ENCODE peak calls at places on chromosomes 2 and 18, in five cellular contexts. F is hepatocyte, C is left ventricle myocardium inferior, U is dorsolateral prefrontal cortex, O is endothelial cell of umbilical vein. Q is an unnamed sample.

GRCh38 chr2:142980246-142981068 is 103.0 kb downstream of the KYNU start:
- DNase-seq in F (peak), C (no peak), U (no peak), O (peak), Q (no peak)

GRCh38 chr2:126849054-126849453 is 49.6 kb upstream of the TEX51 start:
- DNase-seq in F (no peak), C (no peak), U (no peak), O (no peak), Q (no peak)

GRCh38 chr2:58638256-58638795 is 397.2 kb upstream of the FANCL start:
- DNase-seq in F (no peak), C (no peak), U (no peak), O (peak), Q (no peak)

GRCh38 chr2:33616873-33617272 is 17.8 kb upstream of the FAM98A start:
- DNase-seq in F (no peak), C (no peak), U (no peak), O (no peak), Q (no peak)

GRCh38 chr2:142423603-142424002 is 292.8 kb upstream of the LRP1B start:
- DNase-seq in F (no peak), C (no peak), U (no peak), O (no peak), Q (no peak)

GRCh38 chr2:96687711-96688640 is 45.4 kb downstream of the FER1L5 start:
- DNase-seq in F (no peak), C (no peak), U (no peak), O (no peak), Q (no peak)

GRCh38 chr2:172128484-172128883 is 25.8 kb upstream of the DLX2 start:
- DNase-seq in F (no peak), C (no peak), U (no peak), O (no peak), Q (no peak)

GRCh38 chr2:99550368-99550767 is 60.6 kb upstream of the REV1 start:
- DNase-seq in F (no peak), C (no peak), U (no peak), O (no peak), Q (no peak)

GRCh38 chr2:237515621-237516275 is 28.7 kb downstream of the MLPH start:
- DNase-seq in F (no peak), C (no peak), U (no peak), O (no peak), Q (no peak)

GRCh38 chr18:3603460-3604259 is 153.7 kb downstream of the TGIF1 start:
- DNase-seq in F (peak), C (no peak), U (no peak), O (peak), Q (no peak)

GRCh38 chr2:26017464-26018183 is 16.3 kb upstream of the RAB10 start:
- DNase-seq in F (no peak), C (no peak), U (no peak), O (no peak), Q (no peak)

GRCh38 chr18:70666936-70667335 is 378.1 kb downstream of the SOCS6 start:
- DNase-seq in F (no peak), C (no peak), U (no peak), O (no peak), Q (no peak)

GRCh38 chr2:202377308-202377736 is 1.2 kb downstream of the BMPR2 start:
- DNase-seq in F (peak), C (peak), U (peak), O (peak), Q (peak)

GRCh38 chr2:226913641-226914040 is 77.8 kb downstream of the RHBDD1 start:
- DNase-seq in F (no peak), C (no peak), U (no peak), O (no peak), Q (no peak)

GRCh38 chr2:75574106-75574505 is 13.4 kb upstream of the EVA1A start:
- DNase-seq in F (no peak), C (no peak), U (no peak), O (no peak), Q (no peak)

GRCh38 chr2:105344704-105345345 is 7.5 kb downstream of the C2orf49 start:
- DNase-seq in F (peak), C (no peak), U (no peak), O (peak), Q (no peak)

GRCh38 chr2:231672617-231673347 is 35.5 kb upstream of the PTMA start:
- DNase-seq in F (peak), C (no peak), U (no peak), O (no peak), Q (peak)

GRCh38 chr2:19020144-19021099 is 338.0 kb downstream of the OSR1 start:
- DNase-seq in F (peak), C (no peak), U (no peak), O (no peak), Q (no peak)

GRCh38 chr2:128442053-128442751 is 123.5 kb upstream of the HS6ST1 start:
- DNase-seq in F (peak), C (peak), U (no peak), O (no peak), Q (no peak)

GRCh38 chr2:32947484-32948143 is 861 bp downstream of the LTBP1 start:
- DNase-seq in F (peak), C (peak), U (no peak), O (peak), Q (peak)

GRCh38 chr2:119860924-119861323 is 101.2 kb downstream of the PTPN4 start:
- DNase-seq in F (no peak), C (no peak), U (no peak), O (no peak), Q (no peak)

GRCh38 chr2:195647302-195647701 is 9.7 kb upstream of the SLC39A10 start:
- DNase-seq in F (no peak), C (no peak), U (no peak), O (no peak), Q (no peak)

GRCh38 chr2:172052000-172052983 is 33.0 kb upstream of the DLX1 start:
- DNase-seq in F (no peak), C (no peak), U (no peak), O (peak), Q (no peak)

GRCh38 chr2:145845207-145845894 is 1325.4 kb upstream of the ZEB2 start:
- DNase-seq in F (no peak), C (no peak), U (no peak), O (no peak), Q (no peak)

GRCh38 chr18:23503967-23504352 is 649 bp downstream of the RMC1 start:
- DNase-seq in F (no peak), C (no peak), U (no peak), O (no peak), Q (no peak)

GRCh38 chr2:106223347-106223746 is 29.2 kb upstream of the UXS1 start:
- DNase-seq in F (no peak), C (no peak), U (no peak), O (no peak), Q (no peak)

GRCh38 chr18:79544386-79544963 is 135.1 kb upstream of the CTDP1 start:
- DNase-seq in F (no peak), C (no peak), U (no peak), O (no peak), Q (no peak)

GRCh38 chr18:79677221-79677620 is 2.4 kb upstream of the CTDP1 start:
- DNase-seq in F (no peak), C (no peak), U (no peak), O (no peak), Q (no peak)

GRCh38 chr2:239402666-239403065 is 1.8 kb upstream of the HDAC4 start:
- DNase-seq in F (no peak), C (no peak), U (no peak), O (no peak), Q (no peak)

GRCh38 chr2:231181848-231182247 is 16.6 kb upstream of the ARMC9 start:
- DNase-seq in F (no peak), C (peak), U (no peak), O (peak), Q (peak)

GRCh38 chr18:74040459-74041332 is 106.9 kb downstream of the FBXO15 start:
- DNase-seq in F (peak), C (no peak), U (no peak), O (no peak), Q (no peak)

GRCh38 chr2:225932741-225933413 is 533.4 kb downstream of the NYAP2 start:
- DNase-seq in F (no peak), C (no peak), U (no peak), O (no peak), Q (no peak)

DNA sequence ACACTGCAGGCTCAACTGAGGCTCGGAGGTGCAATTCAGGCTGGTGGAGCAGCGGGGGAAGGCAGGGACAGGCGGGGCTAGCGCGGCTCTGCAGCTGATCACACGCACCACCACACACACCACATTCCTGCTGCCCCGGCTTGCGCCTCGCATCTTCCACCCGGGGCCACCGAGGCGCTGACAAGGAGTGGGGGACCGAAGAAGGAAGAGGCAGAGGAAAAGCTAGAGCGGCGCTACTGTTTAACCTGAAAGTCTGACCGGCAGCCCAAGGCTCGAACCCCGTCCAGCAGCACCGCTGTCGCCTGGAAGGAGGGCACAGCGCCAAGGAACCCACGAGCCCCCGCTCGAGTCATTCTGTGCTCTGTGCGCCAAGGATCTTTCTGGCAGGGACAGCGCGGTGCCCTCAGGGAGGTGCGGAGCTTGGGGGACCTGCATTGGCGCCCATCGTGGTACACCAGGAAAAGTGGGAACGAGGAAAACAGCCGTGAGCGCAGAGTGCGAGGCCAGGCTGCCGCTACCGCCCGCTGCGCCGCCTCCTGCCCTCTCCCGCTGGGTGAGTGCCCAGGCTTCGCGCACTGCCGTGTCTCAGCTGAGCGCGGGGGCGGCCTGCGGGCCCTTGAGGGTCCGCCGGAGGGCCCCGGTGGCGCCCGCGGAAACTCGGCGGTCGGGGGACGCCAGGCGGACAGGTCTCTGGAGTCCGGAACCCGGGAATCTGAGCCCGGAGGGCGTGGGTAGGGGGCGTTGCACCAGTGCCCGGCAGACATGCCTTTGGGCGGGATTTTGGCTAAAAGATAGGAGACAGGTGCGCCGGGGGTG is 865 bp upstream of the KCNJ3 start:
- DNase-seq in F (peak), C (no peak), U (peak), O (no peak), Q (peak)
- H3K4me3 ChIP-seq in F (peak), C (peak), U (peak), O (no peak), Q (peak)

DNA sequence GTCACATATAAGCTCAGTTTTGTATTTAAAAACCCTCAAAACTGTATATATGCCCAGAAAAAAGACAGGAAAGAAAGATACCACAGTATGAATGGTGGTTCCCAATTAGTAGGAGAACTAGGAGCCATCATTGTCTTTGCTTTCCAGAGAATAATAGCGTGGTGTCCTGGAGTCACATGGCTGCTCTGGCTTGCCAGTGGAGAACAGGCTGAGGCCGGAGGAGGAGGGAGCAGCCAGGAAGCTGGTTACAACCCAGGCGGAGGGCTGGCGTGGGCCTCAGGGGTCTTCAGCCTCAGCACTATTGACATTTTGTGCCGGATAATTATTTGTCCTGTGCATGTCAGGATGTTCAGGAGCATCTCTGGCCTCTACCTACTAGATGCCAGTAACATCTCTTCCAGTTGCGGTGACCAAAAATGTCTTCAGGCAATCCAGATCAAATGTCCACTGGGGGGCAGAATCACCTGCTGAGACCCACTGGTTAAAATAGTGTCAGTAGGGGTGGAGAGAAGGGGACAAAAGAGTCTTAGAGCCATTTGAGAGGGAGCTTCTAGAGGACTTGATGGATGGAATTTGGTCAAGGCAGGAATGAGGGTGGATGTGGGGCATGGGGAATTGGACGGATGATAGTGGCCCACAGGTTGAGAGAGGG is 144.8 kb downstream of the AGAP1 start:
- DNase-seq in F (no peak), C (no peak), U (no peak), O (no peak), Q (no peak)
- TF ChIP-seq CTCF in F (peak), C (no peak), U (peak), O (no peak), Q (no peak)

DNA sequence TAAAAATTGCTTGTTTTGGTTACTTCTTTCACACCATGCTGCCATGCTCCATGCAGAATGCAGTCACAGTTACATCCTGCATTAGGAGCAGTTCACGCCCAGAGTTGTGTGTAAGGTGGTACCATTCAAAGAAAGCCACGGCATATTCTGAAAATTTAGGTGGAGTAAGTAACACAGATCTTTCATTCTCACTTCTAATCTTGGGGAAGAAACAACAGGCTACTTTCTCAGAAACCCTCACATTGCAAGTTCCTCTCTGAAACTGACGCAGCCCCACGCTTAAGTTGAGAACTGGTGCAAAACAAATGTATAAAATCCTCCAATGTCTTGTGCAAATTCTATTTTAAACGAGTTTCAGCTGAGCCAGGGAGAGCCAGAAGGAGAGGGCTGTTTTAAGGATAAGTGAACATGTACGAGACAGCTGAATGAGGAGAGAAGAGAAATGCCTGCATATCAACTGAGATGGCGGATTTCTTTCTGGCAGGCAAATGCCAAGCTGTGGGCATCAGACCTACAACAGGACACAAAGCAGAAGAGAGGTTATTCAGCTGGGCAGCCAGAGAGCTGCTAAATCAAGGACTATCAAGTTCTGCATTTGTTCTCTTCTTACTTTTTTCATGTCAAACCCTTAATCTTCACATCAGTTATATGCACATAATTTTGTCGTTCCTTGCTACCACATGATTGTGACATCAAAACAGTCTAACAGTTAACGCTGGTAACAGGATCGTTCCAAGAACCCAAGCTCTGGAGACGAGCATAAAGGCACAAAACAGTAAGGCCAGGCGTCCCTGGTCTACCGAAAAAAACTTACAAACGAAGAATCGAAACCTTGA is 6.4 kb downstream of the ARL4C start:
- DNase-seq in F (no peak), C (no peak), U (no peak), O (no peak), Q (no peak)
- H3K27ac ChIP-seq in F (no peak), C (no peak), U (no peak), O (no peak), Q (no peak)

DNA sequence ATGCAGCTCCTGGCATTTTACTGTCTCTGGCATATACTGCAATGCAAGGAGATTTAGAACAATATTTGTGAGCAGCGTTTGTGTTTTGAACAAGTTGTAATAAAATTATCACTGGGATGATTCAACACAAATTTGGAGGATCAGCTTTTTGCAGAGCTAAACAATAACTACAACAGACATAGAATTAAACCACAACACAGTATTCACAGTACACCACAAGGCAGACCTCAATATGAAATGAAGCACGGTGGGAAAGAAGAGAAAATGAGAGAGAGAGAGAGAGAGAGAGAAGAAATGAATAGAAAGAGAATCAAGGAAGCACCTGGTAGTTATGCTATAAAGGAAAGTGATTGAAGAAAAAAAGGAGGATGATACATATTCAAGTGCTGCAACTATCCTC is 39.4 kb downstream of the HOXD1 start:
- DNase-seq in F (no peak), C (no peak), U (no peak), O (no peak), Q (no peak)
- H3K4me3 ChIP-seq in F (no peak), C (no peak), U (no peak), O (no peak), Q (no peak)

DNA sequence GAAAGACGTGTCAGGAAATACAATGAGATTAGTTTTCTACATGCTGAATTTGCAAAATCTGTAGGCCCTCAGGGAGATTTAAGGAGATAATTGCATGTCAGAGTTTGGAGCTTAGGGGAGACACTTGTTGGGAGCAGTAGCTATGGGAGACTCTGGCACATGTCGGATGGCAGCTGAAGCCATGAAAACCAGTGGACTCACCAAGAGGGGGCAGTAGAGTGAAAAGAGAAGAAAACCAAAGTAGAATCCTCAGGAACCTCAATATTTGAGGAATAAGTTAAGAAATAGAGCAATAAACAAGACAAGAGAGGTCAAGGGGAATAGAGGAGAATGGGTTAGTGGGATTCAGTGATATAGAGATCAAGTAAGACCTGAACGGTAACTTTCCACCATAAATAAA is 24.8 kb downstream of the RUFY4 start:
- DNase-seq in F (no peak), C (no peak), U (no peak), O (no peak), Q (no peak)
- TF ChIP-seq CTCF in F (no peak), C (no peak), U (no peak), O (no peak), Q (no peak)

GRCh38 chr18:26551217-26551708 is 2.9 kb upstream of the KCTD1 start:
- DNase-seq in F (no peak), C (no peak), U (no peak), O (no peak), Q (no peak)
- H3K27ac ChIP-seq in F (no peak), C (peak), U (no peak), O (no peak), Q (no peak)

GRCh38 chr18:2570772-2571199 is 519 bp downstream of the METTL4 start:
- DNase-seq in F (peak), C (peak), U (peak), O (no peak), Q (peak)

GRCh38 chr18:2571200-2572143 is at the start of the genes METTL4 and NDC80:
- DNase-seq in F (peak), C (peak), U (peak), O (peak), Q (peak)

GRCh38 chr18:2572892-2573291 is 1.5 kb downstream of the NDC80 start:
- DNase-seq in F (no peak), C (no peak), U (no peak), O (no peak), Q (no peak)

GRCh38 chr18:2572144-2572682 is 856 bp downstream of the NDC80 start:
- DNase-seq in F (no peak), C (no peak), U (no peak), O (peak), Q (no peak)

DNA sequence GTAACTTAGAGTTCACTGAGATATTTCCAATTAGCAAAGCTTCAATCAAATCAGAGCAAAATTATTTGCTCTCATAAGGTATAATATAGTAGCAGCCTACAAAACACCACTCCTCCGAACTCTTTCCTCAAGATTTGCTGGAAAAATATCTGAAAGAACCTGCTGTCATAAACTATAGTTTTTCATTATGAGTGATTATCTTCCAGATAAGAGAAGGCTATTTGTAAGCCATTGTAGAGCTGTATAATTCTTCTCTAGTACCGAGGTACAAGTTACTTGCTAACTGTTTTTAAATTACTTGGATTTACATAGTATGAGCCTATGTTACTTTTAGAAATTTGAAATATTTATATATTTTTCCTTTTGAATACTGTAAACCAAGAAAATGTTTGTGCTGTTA is 2.1 kb downstream of the NDC80 start:
- DNase-seq in F (no peak), C (no peak), U (no peak), O (peak), Q (no peak)
- H3K4me3 ChIP-seq in F (no peak), C (no peak), U (no peak), O (peak), Q (no peak)

GRCh38 chr2:44348385-44348784 is 12.9 kb downstream of the PREPL start:
- DNase-seq in F (no peak), C (no peak), U (no peak), O (no peak), Q (no peak)

DNA sequence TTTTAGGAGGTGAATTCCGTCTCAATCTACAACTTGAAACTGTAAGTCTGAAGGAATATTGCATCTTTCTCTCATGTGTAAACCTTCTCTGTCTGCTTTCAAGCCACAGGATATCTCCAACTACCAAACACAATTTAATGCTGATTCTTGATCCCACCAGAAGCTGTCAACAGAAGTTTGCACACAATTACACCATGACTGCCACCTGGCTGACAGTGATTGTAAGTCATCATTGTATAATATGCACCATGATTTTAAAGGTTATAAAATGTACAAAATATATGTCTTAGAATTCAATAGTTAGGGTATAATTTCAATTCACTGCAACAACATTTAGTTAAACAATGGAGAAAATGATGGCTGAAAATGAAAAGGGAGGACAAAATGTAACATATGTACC is 18.4 kb downstream of the PREPL start:
- DNase-seq in F (peak), C (no peak), U (no peak), O (peak), Q (no peak)
- TF ChIP-seq CTCF in F (peak), C (peak), U (peak), O (no peak), Q (peak)